ENCODE peak calls at places on chromosomes 11 and 22, in eight cellular contexts. V is fibroblast of pulmonary artery, L is endothelial cell, C is cardiac fibroblast, T is kidney, F is esophagus muscularis mucosa, H is left lung, S is GM10248. O is an unnamed sample.

GRCh38 chr11:83760942-83761341 is 474.8 kb upstream of the CCDC90B start:
- DNase-seq in V (no peak), L (no peak), C (no peak), T (no peak), F (no peak), H (no peak), S (no peak), O (no peak)

GRCh38 chr22:39080052-39080762 is 3.1 kb downstream of the APOBEC3G start:
- DNase-seq in V (no peak), L (no peak), C (no peak), T (peak; percentile 45), F (no peak), H (peak; percentile 21), S (no peak), O (no peak)

GRCh38 chr11:92130432-92130831 is 94.2 kb upstream of the FAT3 start:
- DNase-seq in V (peak; percentile 60), L (no peak), C (peak; percentile 25), T (no peak), F (no peak), H (no peak), S (no peak), O (peak; percentile 40)

GRCh38 chr11:69004411-69005182 is 8.4 kb downstream of the MRGPRF start:
- DNase-seq in V (no peak), L (no peak), C (no peak), T (peak; percentile 61), F (no peak), H (no peak), S (no peak), O (no peak)

GRCh38 chr11:72238040-72238450 is 5.9 kb downstream of the PHOX2A start:
- DNase-seq in V (peak; percentile 74), L (peak; percentile 80), C (peak; percentile 70), T (no peak), F (no peak), H (peak; percentile 87), S (peak; percentile 85), O (peak; percentile 46)

GRCh38 chr11:1351278-1351937 is 38.3 kb upstream of the BRSK2 start:
- DNase-seq in V (no peak), L (no peak), C (no peak), T (no peak), F (no peak), H (no peak), S (no peak), O (no peak)

GRCh38 chr11:235180-235997 is 753 bp downstream of the SIRT3 start:
- DNase-seq in V (peak; percentile 59), L (no peak), C (no peak), T (no peak), F (no peak), H (no peak), S (no peak), O (peak; percentile 34)

GRCh38 chr11:108511851-108512474 is 13.8 kb upstream of the POGLUT3 start:
- DNase-seq in V (peak; percentile 33), L (no peak), C (peak; percentile 2), T (no peak), F (no peak), H (no peak), S (no peak), O (peak; percentile 39)

GRCh38 chr11:113345978-113346377 is 31.6 kb downstream of the TTC12 start:
- DNase-seq in V (no peak), L (no peak), C (no peak), T (no peak), F (peak; percentile 47), H (no peak), S (no peak), O (no peak)

GRCh38 chr22:21754523-21755128 is 19.0 kb upstream of the YPEL1 start:
- DNase-seq in V (peak; percentile 36), L (no peak), C (peak; percentile 62), T (no peak), F (no peak), H (no peak), S (peak; percentile 39), O (peak; percentile 60)

GRCh38 chr11:62775646-62776045 is 4.5 kb downstream of the TAF6L start:
- DNase-seq in V (no peak), L (no peak), C (no peak), T (peak; percentile 47), F (no peak), H (no peak), S (no peak), O (no peak)

GRCh38 chr22:43168416-43169309 is 17.3 kb downstream of the TSPO start:
- DNase-seq in V (peak; percentile 65), L (no peak), C (peak; percentile 60), T (no peak), F (no peak), H (no peak), S (no peak), O (peak; percentile 61)

GRCh38 chr22:50247748-50248147 is 2.9 kb upstream of the TUBGCP6 start:
- DNase-seq in V (peak; percentile 75), L (peak; percentile 60), C (peak; percentile 71), T (peak; percentile 84), F (no peak), H (no peak), S (peak; percentile 62), O (peak; percentile 40)

GRCh38 chr11:720642-721346 is 14.8 kb downstream of the EPS8L2 start:
- DNase-seq in V (no peak), L (no peak), C (no peak), T (no peak), F (no peak), H (no peak), S (peak; percentile 82), O (no peak)

GRCh38 chr11:122159173-122159701 is 43.2 kb upstream of the BLID start:
- DNase-seq in V (peak; percentile 81), L (no peak), C (peak; percentile 79), T (peak; percentile 43), F (no peak), H (no peak), S (no peak), O (peak; percentile 76)

GRCh38 chr11:11387201-11387600 is 34.2 kb upstream of the CSNK2A3 start:
- DNase-seq in V (no peak), L (no peak), C (no peak), T (no peak), F (no peak), H (no peak), S (no peak), O (no peak)

GRCh38 chr11:119977584-119977860 is 160.4 kb downstream of the TRIM29 start:
- DNase-seq in V (no peak), L (no peak), C (no peak), T (no peak), F (no peak), H (peak; percentile 47), S (no peak), O (no peak)

GRCh38 chr11:7600205-7600775 is 73.0 kb downstream of the CYB5R2 start:
- DNase-seq in V (peak; percentile 96), L (peak; percentile 39), C (peak; percentile 93), T (no peak), F (no peak), H (no peak), S (no peak), O (peak; percentile 93)

GRCh38 chr22:44403166-44403565 is 90.4 kb upstream of the SHISAL1 start:
- DNase-seq in V (no peak), L (no peak), C (no peak), T (peak; percentile 41), F (no peak), H (peak; percentile 34), S (no peak), O (no peak)

DNA sequence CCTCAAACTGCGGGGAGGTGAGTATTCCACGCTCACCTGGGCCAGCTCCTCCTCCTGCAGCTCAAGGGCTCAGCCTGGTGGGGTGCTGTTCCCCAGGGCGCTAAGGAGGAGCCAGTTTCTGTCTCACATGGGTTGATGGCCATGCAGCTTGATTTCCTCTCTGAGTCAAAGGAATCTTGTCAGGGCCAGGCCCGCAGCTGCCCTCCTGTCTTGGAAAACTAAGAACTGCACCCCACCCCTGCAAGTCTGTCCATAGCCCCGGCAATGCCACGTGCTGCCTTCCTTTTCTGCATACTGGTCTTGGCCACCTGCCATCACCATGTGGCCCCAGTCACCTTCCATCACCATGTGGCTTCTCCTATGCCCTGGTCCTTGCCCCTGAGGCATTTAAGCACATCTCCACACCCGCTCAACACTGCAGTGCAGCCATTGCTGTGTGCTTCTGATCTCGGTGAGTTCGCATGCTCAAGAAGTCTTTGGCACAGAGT is 35.2 kb upstream of the CLDN5 start:
- DNase-seq in V (no peak), L (no peak), C (no peak), T (no peak), F (no peak), H (no peak), S (no peak), O (no peak)
- TF ChIP-seq CTCF in V (no peak), L (no peak), C (no peak), T (no peak), F (no peak), H (no peak), S (no peak), O (no peak)

DNA sequence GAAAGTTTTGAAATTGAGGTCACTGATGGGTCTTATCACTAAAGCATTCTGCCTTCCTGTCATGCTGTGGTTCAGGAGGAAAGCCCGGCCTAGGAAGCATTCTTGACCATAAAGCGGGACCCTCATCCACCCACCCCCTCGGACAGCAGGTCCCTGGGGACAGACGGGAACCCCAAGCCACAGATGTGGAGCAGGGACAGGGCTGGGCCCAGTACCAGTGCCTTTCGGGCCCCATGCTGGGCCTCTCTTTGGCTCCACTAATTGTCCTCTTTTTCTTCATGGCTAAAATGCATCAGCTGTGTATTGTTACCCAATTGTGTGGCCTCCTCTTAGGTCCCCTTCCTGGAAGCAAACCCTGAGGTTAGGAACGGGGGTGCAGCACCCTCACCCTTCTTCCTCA is 807.9 kb downstream of the BRD1 start:
- DNase-seq in V (no peak), L (no peak), C (no peak), T (peak; percentile 4), F (no peak), H (no peak), S (no peak), O (no peak)
- TF ChIP-seq CTCF in V (no peak), L (no peak), C (no peak), T (no peak), F (no peak), H (no peak), S (no peak), O (no peak)

GRCh38 chr11:42778193-42778592 is 533.6 kb upstream of the API5 start:
- DNase-seq in V (no peak), L (no peak), C (no peak), T (no peak), F (no peak), H (no peak), S (no peak), O (no peak)
- TF ChIP-seq CTCF in V (no peak), L (no peak), C (no peak), T (no peak), F (no peak), H (no peak), S (no peak), O (no peak)

DNA sequence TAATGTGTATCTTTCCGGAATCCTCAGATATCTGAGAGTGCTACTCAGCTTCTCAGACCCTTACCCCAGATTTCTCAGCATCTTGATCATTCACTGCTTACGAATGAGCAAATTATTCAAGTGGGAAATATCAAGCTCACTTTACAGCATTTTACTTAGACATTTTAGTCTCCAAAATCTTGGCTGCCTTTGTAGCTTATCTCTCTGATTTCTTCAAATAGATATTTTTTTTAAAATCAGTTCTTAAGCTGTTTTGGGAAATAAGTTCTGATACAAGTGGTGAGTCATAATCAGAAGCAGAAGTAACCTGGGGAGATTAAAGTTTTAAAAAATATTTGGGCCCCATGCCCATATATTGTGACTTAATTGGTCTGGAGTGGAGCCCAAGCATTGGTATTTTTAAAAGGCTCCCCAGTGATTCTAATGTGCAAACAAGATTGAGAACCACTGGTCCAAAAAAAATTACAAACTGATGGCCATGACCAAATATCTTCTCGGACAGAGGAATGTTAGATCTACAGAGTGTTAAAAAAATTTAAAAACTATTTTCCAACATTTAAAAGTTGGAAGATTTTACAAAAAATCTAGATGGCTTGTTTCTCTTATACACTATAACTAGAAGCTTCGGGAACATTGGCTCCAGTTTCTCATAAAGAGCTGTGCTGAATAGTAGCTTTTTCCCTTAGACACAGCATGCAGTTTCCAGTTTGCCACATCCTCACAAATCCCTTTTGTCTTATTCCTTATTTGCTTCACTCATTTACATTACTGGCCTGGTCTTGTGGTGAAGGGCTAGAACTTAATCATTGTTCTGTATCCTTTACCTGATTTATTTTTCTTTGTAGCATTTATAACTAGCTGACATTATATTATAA is 87.8 kb upstream of the BMAL1 start:
- DNase-seq in V (peak; percentile 22), L (no peak), C (peak; percentile 33), T (no peak), F (no peak), H (no peak), S (no peak), O (peak; percentile 93)
- TF ChIP-seq CTCF in V (no peak), L (no peak), C (no peak), T (no peak), F (no peak), H (no peak), S (no peak), O (no peak)

O was measured in fibroblast of the aortic adventitia.